ENCODE peak calls at places on chromosomes 5 and 9, in four cellular contexts. One of them, this sample, is unnamed.

GRCh38 chr9:37908698-37909186 is 4.8 kb upstream of the SLC25A51 start:
- DNase-seq in IMR-90: peak
- DNase-seq in mesendoderm: no peak
- DNase-seq in H1: no peak
- DNase-seq in this sample: no peak

GRCh38 chr9:84974790-84975189 is 305.3 kb downstream of the NTRK2 start:
- DNase-seq in H1: no peak
- DNase-seq in IMR-90: no peak
- DNase-seq in mesendoderm: no peak
- DNase-seq in this sample: no peak

GRCh38 chr5:531101-531748 is 7.0 kb upstream of the SLC9A3 start:
- DNase-seq in mesendoderm: peak
- DNase-seq in H1: no peak
- DNase-seq in IMR-90: no peak
- DNase-seq in this sample: no peak

GRCh38 chr5:134003064-134003956 is 1.5 kb downstream of the VDAC1 start:
- DNase-seq in H1: no peak
- DNase-seq in IMR-90: no peak
- DNase-seq in mesendoderm: no peak
- DNase-seq in this sample: no peak

GRCh38 chr5:59673438-59674058 is 220.0 kb downstream of the PDE4D start:
- DNase-seq in mesendoderm: peak
- DNase-seq in IMR-90: peak
- DNase-seq in H1: no peak
- DNase-seq in this sample: no peak

GRCh38 chr5:13632676-13633075 is 311.8 kb downstream of the DNAH5 start:
- DNase-seq in H1: no peak
- DNase-seq in IMR-90: peak
- DNase-seq in mesendoderm: peak
- DNase-seq in this sample: no peak

GRCh38 chr9:2087500-2088313 is 72.6 kb downstream of the SMARCA2 start:
- DNase-seq in IMR-90: peak
- DNase-seq in H1: no peak
- DNase-seq in mesendoderm: peak
- DNase-seq in this sample: no peak

GRCh38 chr9:92059669-92060068 is 55.5 kb downstream of the SPTLC1 start:
- DNase-seq in mesendoderm: no peak
- DNase-seq in H1: no peak
- DNase-seq in IMR-90: no peak
- DNase-seq in this sample: no peak

GRCh38 chr9:38621434-38622082 is 1.2 kb upstream of the ANKRD18A start:
- DNase-seq in IMR-90: no peak
- DNase-seq in H1: no peak
- DNase-seq in mesendoderm: peak
- DNase-seq in this sample: peak

GRCh38 chr9:114738581-114739316 is 56.8 kb upstream of the TEX48 start:
- DNase-seq in IMR-90: peak
- DNase-seq in H1: peak
- DNase-seq in mesendoderm: peak
- DNase-seq in this sample: peak

GRCh38 chr5:137078171-137078665 is 420.9 kb downstream of the SPOCK1 start:
- DNase-seq in IMR-90: peak
- DNase-seq in mesendoderm: peak
- DNase-seq in H1: no peak
- DNase-seq in this sample: peak

GRCh38 chr5:1161832-1162229 is 39.6 kb upstream of the SLC6A19 start:
- DNase-seq in mesendoderm: no peak
- DNase-seq in IMR-90: no peak
- DNase-seq in H1: no peak
- DNase-seq in this sample: no peak

GRCh38 chr5:177511181-177511580 is 1.6 kb upstream of the DOK3 start:
- DNase-seq in H1: no peak
- DNase-seq in IMR-90: no peak
- DNase-seq in mesendoderm: no peak
- DNase-seq in this sample: no peak
- H3K23ac ChIP-seq in H1: no peak
- H3K23ac ChIP-seq in IMR-90: no peak
- H3K23ac ChIP-seq in mesendoderm: no peak
- H3K23ac ChIP-seq in this sample: no peak

GRCh38 chr5:164203581-164204225 is 698.3 kb downstream of the MAT2B start:
- DNase-seq in H1: no peak
- DNase-seq in IMR-90: peak
- DNase-seq in mesendoderm: no peak
- DNase-seq in this sample: no peak

GRCh38 chr5:164206196-164206595 is 700.8 kb downstream of the MAT2B start:
- DNase-seq in IMR-90: no peak
- DNase-seq in mesendoderm: no peak
- DNase-seq in H1: no peak
- DNase-seq in this sample: no peak

GRCh38 chr5:164202338-164202737 is 696.9 kb downstream of the MAT2B start:
- DNase-seq in H1: no peak
- DNase-seq in mesendoderm: no peak
- DNase-seq in IMR-90: peak
- DNase-seq in this sample: no peak

GRCh38 chr5:164207646-164208045 is 702.2 kb downstream of the MAT2B start:
- DNase-seq in mesendoderm: no peak
- DNase-seq in H1: no peak
- DNase-seq in IMR-90: no peak
- DNase-seq in this sample: no peak

GRCh38 chr5:164204338-164204946 is 699.0 kb downstream of the MAT2B start:
- DNase-seq in mesendoderm: no peak
- DNase-seq in IMR-90: peak
- DNase-seq in H1: no peak
- DNase-seq in this sample: no peak
- H3K56ac ChIP-seq in mesendoderm: no peak
- H3K56ac ChIP-seq in IMR-90: peak
- H3K56ac ChIP-seq in H1: no peak
- H3K56ac ChIP-seq in this sample: no peak

DNA sequence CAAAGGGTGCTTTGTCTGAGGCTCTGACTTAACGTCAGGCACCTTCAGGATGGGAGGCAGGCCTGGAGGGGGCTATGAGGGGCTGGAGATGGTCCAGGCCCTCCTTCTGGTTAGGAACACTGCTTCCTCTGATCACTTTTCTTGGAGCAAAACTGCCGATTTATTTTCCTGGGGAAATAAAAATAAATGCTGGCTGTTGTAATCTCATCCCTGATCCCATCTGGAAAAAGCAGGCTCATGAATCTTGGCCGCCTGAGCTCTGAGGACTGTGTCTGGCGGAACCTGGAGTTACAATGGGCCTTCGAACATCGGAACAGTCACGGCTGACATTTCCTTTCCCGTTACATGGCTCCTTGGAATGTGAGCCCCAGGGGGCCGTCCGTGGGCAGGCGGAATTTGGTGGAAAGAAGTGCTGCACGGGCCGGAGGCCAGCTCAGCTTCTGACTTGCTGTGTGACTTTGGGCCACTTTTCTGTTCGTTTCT is 157.8 kb downstream of the RGS3 start:
- DNase-seq in H1: no peak
- DNase-seq in mesendoderm: peak
- DNase-seq in IMR-90: peak
- DNase-seq in this sample: no peak
- H2AK5ac ChIP-seq in H1: peak
- H2AK5ac ChIP-seq in mesendoderm: peak
- H2AK5ac ChIP-seq in IMR-90: peak
- H2AK5ac ChIP-seq in this sample: no peak

DNA sequence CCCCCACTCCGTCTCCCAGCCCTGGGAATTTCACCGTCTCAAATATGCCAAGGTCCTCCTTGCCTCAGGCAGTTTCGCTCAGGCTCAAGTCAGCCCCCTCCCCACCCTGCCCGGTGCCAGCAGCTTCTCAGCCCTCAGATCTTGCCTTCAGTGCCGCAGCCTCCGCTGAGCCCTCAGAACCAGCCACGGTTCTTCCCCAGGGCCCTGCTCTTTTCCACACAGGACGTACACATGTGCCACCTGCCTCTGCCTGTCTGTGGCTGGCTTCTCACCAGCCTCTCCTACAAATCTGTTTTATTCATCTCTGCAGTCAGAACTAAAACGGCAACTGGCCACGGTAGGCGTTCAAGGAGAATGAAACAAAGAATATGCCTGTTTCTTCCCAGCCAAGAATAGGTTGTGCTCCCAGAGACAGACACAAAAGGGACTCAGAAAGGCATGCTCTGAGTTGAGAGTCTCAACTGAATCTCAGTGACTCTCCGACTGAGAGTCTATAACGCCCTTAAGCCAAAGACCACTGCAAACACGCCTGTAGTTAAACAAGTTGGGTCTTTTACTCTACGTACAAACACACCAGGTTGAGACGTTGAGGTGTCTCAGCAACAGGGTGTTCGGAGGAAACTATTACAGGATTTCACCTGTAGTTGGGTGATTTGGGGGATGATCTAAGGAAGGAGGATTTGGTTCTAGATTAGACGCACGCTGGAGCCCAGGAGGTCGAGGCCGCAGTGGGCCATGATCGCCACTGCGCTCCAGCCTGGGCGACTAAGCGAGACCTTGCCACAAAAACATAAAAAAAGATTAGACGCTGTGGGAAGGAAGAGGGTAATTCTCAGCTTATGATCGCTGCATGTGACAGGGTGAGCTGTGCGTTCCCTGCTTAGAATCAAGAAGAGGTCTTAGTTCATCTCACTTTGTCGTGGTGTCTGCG is 10.5 kb upstream of the GRIN1 start:
- DNase-seq in mesendoderm: no peak
- DNase-seq in IMR-90: no peak
- DNase-seq in H1: no peak
- DNase-seq in this sample: no peak
- H3K23ac ChIP-seq in mesendoderm: no peak
- H3K23ac ChIP-seq in IMR-90: peak
- H3K23ac ChIP-seq in H1: no peak
- H3K23ac ChIP-seq in this sample: no peak

DNA sequence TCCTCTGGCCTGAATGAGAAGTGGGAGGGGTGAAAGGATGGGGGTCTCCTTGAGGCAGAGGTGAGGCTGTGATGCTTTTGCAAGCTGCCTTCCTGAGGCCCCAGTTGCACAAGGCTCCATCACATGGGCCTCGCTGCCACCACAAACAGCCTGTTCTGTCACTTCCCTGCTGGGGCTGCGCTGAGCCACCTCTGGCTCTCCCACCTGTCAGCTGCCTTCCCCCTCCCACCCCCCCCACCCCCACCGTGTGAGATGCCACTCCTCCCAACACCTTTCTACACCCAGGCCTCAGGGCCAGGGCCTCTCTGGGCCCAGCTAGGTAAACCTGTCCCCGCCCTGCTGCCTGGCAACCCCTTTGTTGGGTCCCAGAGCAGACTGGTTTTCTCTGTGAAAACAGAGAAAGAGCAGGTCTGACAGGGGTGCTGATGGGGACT is 4.5 kb upstream of the PDLIM4 start:
- DNase-seq in IMR-90: no peak
- DNase-seq in mesendoderm: no peak
- DNase-seq in H1: no peak
- DNase-seq in this sample: peak
- H3K56ac ChIP-seq in IMR-90: no peak
- H3K56ac ChIP-seq in mesendoderm: no peak
- H3K56ac ChIP-seq in H1: no peak
- H3K56ac ChIP-seq in this sample: no peak

DNA sequence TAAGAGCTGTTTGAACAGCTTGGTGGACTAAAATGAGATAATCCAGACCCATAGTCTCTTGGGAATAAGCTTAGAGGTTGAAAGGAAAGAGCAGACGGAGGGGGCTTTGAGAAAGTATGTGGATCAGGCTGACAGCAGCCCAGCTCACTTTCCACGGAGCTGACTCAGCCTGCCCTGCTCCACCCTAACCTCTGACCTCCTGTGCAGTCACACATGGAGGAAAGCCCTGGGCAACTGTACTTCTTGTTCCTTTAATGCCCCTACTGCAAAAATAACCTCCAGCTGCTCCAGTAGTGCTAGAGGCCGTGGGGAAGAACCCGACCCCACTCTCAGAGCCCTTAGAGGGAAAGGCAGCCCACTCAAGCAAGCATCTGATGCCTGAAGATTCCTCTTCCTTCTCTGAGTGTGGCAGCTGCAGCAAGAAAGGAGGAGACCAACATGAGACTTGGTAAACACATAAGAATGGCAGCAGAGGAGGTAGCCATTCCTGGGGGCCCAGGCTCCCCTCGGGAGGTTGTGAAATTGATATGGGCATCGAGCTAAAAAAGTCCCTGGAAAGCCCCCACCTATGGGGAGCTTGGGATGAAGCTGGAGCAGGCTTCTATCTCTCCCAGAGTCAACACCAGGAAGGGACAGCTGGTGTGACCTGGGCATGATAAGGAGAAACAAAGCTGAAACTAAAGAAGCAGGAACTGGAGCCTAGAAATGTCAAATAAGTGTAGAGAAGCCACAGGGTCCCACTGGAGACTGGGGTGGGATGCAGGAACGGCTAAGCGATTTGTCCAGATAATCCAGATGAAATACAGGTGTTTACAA is 204.3 kb downstream of the PIK3R1 start:
- DNase-seq in IMR-90: no peak
- DNase-seq in H1: no peak
- DNase-seq in mesendoderm: no peak
- DNase-seq in this sample: no peak
- H2AK5ac ChIP-seq in IMR-90: no peak
- H2AK5ac ChIP-seq in H1: no peak
- H2AK5ac ChIP-seq in mesendoderm: no peak
- H2AK5ac ChIP-seq in this sample: no peak

GRCh38 chr9:110049699-110050450 is 158.1 kb downstream of the C9orf152 start:
- DNase-seq in H1: no peak
- DNase-seq in IMR-90: no peak
- DNase-seq in mesendoderm: peak
- DNase-seq in this sample: peak
- H3K23ac ChIP-seq in H1: no peak
- H3K23ac ChIP-seq in IMR-90: peak
- H3K23ac ChIP-seq in mesendoderm: peak
- H3K23ac ChIP-seq in this sample: no peak

DNA sequence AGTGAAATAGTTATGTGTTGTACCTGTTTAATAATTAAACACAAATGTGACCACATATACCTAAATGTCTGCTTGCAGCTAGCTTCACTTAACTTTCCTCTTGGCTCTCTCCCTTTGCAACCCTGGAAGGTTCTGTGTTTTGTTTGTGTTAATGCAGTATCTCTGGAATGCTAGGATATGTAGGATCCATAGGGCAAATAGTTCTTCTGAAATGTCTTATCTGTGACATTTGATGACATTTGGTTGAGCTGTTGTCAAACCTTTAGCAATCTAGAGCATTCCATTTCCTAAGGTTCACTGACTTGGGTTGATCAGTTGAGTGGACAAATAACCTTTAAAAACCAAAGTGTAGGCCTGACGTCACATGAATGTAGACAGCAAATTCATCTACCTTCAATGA is 21.8 kb downstream of the CTNNA1 start:
- DNase-seq in H1: no peak
- DNase-seq in mesendoderm: no peak
- DNase-seq in IMR-90: no peak
- DNase-seq in this sample: no peak
- H3K56ac ChIP-seq in H1: no peak
- H3K56ac ChIP-seq in mesendoderm: no peak
- H3K56ac ChIP-seq in IMR-90: no peak
- H3K56ac ChIP-seq in this sample: no peak